ENCODE peak calls at places on chromosomes 13 and 19, in seven cellular contexts. N is neuronal stem cell, Z is IMR-90, R is H1, B is H9, E is mesenchymal stem cell, S is trophoblast cell. D is an unnamed sample.

GRCh38 chr13:112095354-112095753 is 28.4 kb downstream of the SOX1 start:
- DNase-seq in B (no peak), S (no peak), E (no peak), R (no peak), Z (no peak), N (no peak), D (no peak)

GRCh38 chr19:38090561-38090960 is 133.5 kb downstream of the DPF1 start:
- DNase-seq in S (no peak), B (no peak), E (no peak), N (no peak), R (no peak), Z (no peak), D (no peak)

GRCh38 chr13:88125055-88125454 is 453.9 kb downstream of the SLITRK5 start:
- DNase-seq in S (no peak), Z (no peak), R (no peak), E (no peak), B (no peak), N (no peak), D (no peak)

GRCh38 chr19:15107056-15108010 is at the start of gene SYDE1:
- DNase-seq in S (peak), E (peak), Z (peak), B (peak), R (no peak), N (peak), D (peak)

GRCh38 chr13:28204690-28205443 is 66.5 kb downstream of the PAN3 start:
- DNase-seq in Z (no peak), N (no peak), E (no peak), S (no peak), B (no peak), R (no peak), D (no peak)

GRCh38 chr19:3483226-3483628 is at the start of gene SMIM44:
- DNase-seq in Z (no peak), S (no peak), R (no peak), E (no peak), N (no peak), B (no peak), D (no peak)

GRCh38 chr19:40466219-40467006 is at the start of gene SPTBN4:
- DNase-seq in E (no peak), R (no peak), N (no peak), S (peak), B (peak), Z (no peak), D (no peak)

GRCh38 chr13:110211735-110212134 is 95.2 kb downstream of the COL4A1 start:
- DNase-seq in B (no peak), N (no peak), R (no peak), Z (no peak), E (no peak), S (no peak), D (no peak)

GRCh38 chr13:21326155-21327030 is 132.7 kb downstream of the ZDHHC20 start:
- DNase-seq in E (peak), N (peak), B (peak), S (peak), Z (peak), R (peak), D (peak)

GRCh38 chr13:109586509-109587346 is 199.7 kb downstream of the IRS2 start:
- DNase-seq in Z (no peak), N (no peak), E (no peak), S (peak), R (no peak), B (no peak), D (peak)

GRCh38 chr13:107203146-107203847 is 635.4 kb upstream of the ARGLU1 start:
- DNase-seq in R (peak), B (peak), Z (no peak), S (peak), E (peak), N (peak), D (peak)

GRCh38 chr19:48196321-48196761 is 25.9 kb downstream of the ZSWIM9 start:
- DNase-seq in B (no peak), S (no peak), Z (no peak), E (no peak), N (no peak), R (no peak), D (no peak)
- H3K9ac ChIP-seq in B (no peak), S (no peak), Z (no peak), E (no peak), N (peak), R (no peak), D (no peak)

DNA sequence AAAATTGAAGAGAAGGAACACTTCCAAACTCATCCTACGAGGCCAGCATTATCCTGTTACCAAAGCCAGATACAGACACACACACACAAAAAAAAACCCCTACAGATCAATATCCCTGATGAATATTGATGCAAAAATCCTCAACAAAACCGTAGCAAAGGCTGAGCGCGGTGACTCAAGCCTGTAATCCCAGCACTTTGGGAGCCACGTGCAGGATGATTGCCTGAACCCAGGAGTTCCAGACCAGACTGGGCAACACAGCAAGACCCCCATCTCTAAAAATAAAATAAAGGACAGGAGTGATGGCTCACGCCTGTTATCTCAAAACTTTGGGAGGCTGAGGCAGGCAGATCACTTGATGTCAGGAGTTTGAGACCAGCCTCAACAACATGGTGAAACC is 6.1 kb upstream of the EVI5L start:
- DNase-seq in E (no peak), Z (no peak), S (no peak), B (no peak), N (no peak), R (no peak), D (no peak)
- H3K18ac ChIP-seq in E (no peak), Z (no peak), S (no peak), B (no peak), N (no peak), R (no peak), D (no peak)

DNA sequence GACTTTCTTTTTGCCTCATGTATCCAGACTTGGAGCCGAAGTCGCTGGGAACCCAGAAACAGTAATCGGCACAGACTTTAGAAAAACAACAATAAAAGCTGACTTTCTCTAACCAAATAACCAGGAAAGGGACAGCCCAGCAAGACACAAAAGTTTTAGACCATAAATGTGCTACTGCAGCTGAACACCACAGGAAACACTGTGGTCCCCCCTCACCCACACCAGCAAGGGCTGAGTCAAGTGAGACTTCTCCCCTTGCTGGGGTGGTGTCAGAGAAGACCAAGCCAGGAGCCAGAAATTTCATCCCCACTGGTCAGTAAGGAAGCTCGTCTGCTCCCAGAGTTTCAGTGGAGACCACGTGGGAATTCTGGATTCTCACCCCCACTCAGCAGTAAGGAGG is 70.6 kb downstream of the ESD start:
- DNase-seq in B (no peak), R (no peak), Z (no peak), S (no peak), E (no peak), N (no peak), D (no peak)
- H2AK5ac ChIP-seq in B (no peak), R (no peak), Z (no peak), S (no peak), E (no peak), N (no peak), D (no peak)

GRCh38 chr19:1245468-1245867 is 2.9 kb upstream of the MIDN start:
- DNase-seq in E (no peak), N (no peak), Z (no peak), S (no peak), B (no peak), R (no peak), D (no peak)
- H3K9ac ChIP-seq in E (peak), N (peak), Z (no peak), S (no peak), B (no peak), R (no peak), D (no peak)

GRCh38 chr19:5395541-5395940 is 54.9 kb upstream of the PTPRS start:
- DNase-seq in N (no peak), S (no peak), R (no peak), B (no peak), E (no peak), Z (no peak), D (no peak)
- H3K18ac ChIP-seq in N (peak), S (no peak), R (no peak), B (no peak), E (no peak), Z (no peak), D (no peak)

GRCh38 chr13:113630296-113630695 is 27.7 kb downstream of the ATP4B start:
- DNase-seq in N (no peak), E (no peak), S (no peak), B (no peak), R (no peak), Z (no peak), D (no peak)
- H2AK5ac ChIP-seq in N (no peak), E (no peak), S (no peak), B (no peak), R (no peak), Z (no peak), D (no peak)